ENCODE peak calls at places on chromosomes 5 and 9, in five cellular contexts. E is HepG2, B is H1, K is NT2/D1, N is GM12878. U is an unnamed sample.

GRCh38 chr5:150298701-150299451 is 3.8 kb downstream of the ARSI start:
- DNase-seq in E (no peak), B (no peak), K (no peak), N (no peak), U (no peak)

GRCh38 chr9:38128752-38129270 is 59.8 kb upstream of the SHB start:
- DNase-seq in E (no peak), B (no peak), K (no peak), N (no peak), U (no peak)

GRCh38 chr5:38119836-38120235 is 138.5 kb upstream of the EGFLAM start:
- DNase-seq in E (no peak), B (no peak), K (no peak), N (no peak), U (no peak)

GRCh38 chr9:73869261-73869660 is 627.9 kb upstream of the RORB start:
- DNase-seq in E (peak; percentile 13), B (no peak), K (no peak), N (peak; percentile 30), U (no peak)

GRCh38 chr5:62466228-62466627 is 53.7 kb downstream of the IPO11 start:
- DNase-seq in E (no peak), B (no peak), K (no peak), N (no peak), U (no peak)

GRCh38 chr5:10639846-10640368 is 76.0 kb downstream of the ANKRD33B start:
- DNase-seq in E (no peak), B (no peak), K (no peak), N (no peak), U (no peak)

GRCh38 chr9:17824191-17824926 is 245.5 kb downstream of the SH3GL2 start:
- DNase-seq in E (peak; percentile 5), B (no peak), K (no peak), N (no peak), U (no peak)

GRCh38 chr5:10566556-10567068 is 2.7 kb downstream of the ANKRD33B start:
- DNase-seq in E (no peak), B (no peak), K (no peak), N (no peak), U (no peak)

GRCh38 chr9:132078369-132079356 is 1.0 kb downstream of the MED27 start:
- DNase-seq in E (no peak), B (no peak), K (no peak), N (no peak), U (peak; percentile 40)

GRCh38 chr5:138441221-138441620 is 2.4 kb downstream of the REEP2 start:
- DNase-seq in E (no peak), B (no peak), K (no peak), N (no peak), U (no peak)

GRCh38 chr9:19641046-19641445 is 147.8 kb downstream of the SLC24A2 start:
- DNase-seq in E (no peak), B (no peak), K (no peak), N (no peak), U (no peak)

GRCh38 chr9:91425270-91425669 is 1.6 kb upstream of the NFIL3 start:
- DNase-seq in E (no peak), B (no peak), K (no peak), N (no peak), U (no peak)
- TF ChIP-seq SUZ12 in E (no peak), B (no peak), K (no peak), N (no peak), U (no peak)

GRCh38 chr9:119370816-119371215 is 1.6 kb upstream of the BRINP1 start:
- DNase-seq in E (peak; percentile 4), B (no peak), K (peak; percentile 71), N (no peak), U (peak; percentile 37)
- TF ChIP-seq SUZ12 in E (no peak), B (no peak), K (no peak), N (no peak), U (no peak)

DNA sequence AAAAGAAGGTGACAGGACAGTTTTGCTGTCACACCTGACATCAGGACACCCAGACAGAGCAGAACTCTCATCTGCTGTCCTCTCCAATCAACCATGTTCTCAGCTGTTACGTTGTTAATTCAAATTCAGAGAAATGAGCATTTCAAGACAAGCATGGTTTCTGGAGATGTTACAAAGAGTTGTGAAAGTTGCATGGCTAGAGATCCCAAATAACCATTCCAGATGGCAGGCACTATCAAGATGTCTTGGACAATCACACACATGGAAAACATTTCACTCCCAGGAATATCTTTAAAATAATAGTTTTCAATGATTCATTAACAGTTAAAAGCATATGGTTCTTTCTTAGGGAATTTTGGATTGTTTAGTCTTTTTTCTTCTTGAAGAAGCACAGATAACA is 533.1 kb downstream of the AGTPBP1 start:
- DNase-seq in E (no peak), B (no peak), K (no peak), N (no peak), U (no peak)
- TF ChIP-seq SUZ12 in E (no peak), B (no peak), K (no peak), N (no peak), U (no peak)

DNA sequence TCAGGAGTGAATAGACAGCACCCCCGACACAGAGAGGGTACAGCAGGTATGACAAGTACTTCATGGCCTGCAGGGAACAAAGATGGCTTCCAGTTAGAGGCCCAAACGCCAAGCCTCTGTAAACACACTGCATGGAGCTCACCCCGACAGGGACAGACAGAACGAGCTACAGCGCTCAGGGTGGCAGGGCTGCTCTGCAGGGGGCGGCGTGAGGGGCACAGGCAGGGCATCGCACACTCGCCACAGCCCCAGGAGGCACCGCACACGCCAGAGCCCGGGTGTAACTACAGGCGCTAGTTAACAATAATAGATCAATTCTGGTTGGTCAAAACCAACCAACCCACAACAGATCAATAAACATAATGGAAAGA is 21.1 kb downstream of the CLPTM1L start:
- DNase-seq in E (no peak), B (no peak), K (no peak), N (no peak), U (no peak)
- TF ChIP-seq SUZ12 in E (no peak), B (no peak), K (no peak), N (no peak), U (no peak)

GRCh38 chr5:51665295-51665593 is 282.0 kb downstream of the ISL1 start:
- DNase-seq in E (no peak), B (no peak), K (no peak), N (no peak), U (no peak)
- TF ChIP-seq SUZ12 in E (no peak), B (no peak), K (no peak), N (no peak), U (no peak)

GRCh38 chr9:128020692-128021091 is 39.9 kb upstream of the EEIG1 start:
- DNase-seq in E (peak; percentile 19), B (no peak), K (no peak), N (no peak), U (peak; percentile 42)

GRCh38 chr9:128024761-128025308 is 42.3 kb downstream of the NAIF1 start:
- DNase-seq in E (no peak), B (no peak), K (no peak), N (no peak), U (no peak)

GRCh38 chr9:128026255-128027165 is 40.6 kb downstream of the NAIF1 start:
- DNase-seq in E (no peak), B (no peak), K (no peak), N (peak; percentile 86), U (no peak)

GRCh38 chr9:128025756-128026155 is 41.4 kb downstream of the NAIF1 start:
- DNase-seq in E (no peak), B (no peak), K (no peak), N (no peak), U (no peak)

DNA sequence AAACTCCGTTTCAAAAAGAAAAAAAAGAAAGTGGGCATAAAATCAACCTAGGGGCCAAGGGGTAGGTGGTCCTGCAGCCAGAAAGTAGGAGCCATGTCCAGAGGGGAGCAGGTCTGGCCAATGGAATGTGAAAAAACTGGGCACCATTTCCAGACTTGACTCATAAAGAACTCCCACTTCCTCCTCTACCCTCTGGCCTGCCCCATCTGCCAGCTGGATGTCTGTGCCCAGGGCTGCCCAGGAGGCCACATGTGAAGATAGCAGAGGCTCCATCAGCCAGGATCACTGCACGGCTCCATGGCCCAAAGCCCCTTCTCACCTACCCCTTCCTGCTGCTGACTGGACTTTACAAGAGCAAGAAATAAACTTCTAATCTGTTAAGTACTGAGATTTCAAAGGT is 42.1 kb upstream of the EEIG1 start:
- DNase-seq in E (no peak), B (no peak), K (no peak), N (no peak), U (no peak)
- TF ChIP-seq SUZ12 in E (no peak), B (no peak), K (no peak), N (no peak), U (no peak)

GRCh38 chr5:110536120-110537115 is 190.1 kb downstream of the TMEM232 start:
- DNase-seq in E (no peak), B (peak; percentile 41), K (peak; percentile 43), N (no peak), U (no peak)
- TF ChIP-seq SUZ12 in E (no peak), B (no peak), K (no peak), N (no peak), U (no peak)

GRCh38 chr5:179802950-179803562 is 3.6 kb downstream of the MGAT4B start:
- DNase-seq in E (no peak), B (no peak), K (no peak), N (no peak), U (no peak)

GRCh38 chr5:179801304-179802206 is 5.1 kb downstream of the MGAT4B start:
- DNase-seq in E (peak; percentile 40), B (no peak), K (no peak), N (no peak), U (peak; percentile 81)

GRCh38 chr5:179800696-179801201 is 5.9 kb downstream of the MGAT4B start:
- DNase-seq in E (no peak), B (no peak), K (no peak), N (no peak), U (no peak)

GRCh38 chr5:179803651-179804598 is 2.7 kb downstream of the MGAT4B start:
- DNase-seq in E (peak; percentile 44), B (no peak), K (no peak), N (no peak), U (no peak)

GRCh38 chr5:179802207-179802883 is 4.3 kb downstream of the MGAT4B start:
- DNase-seq in E (no peak), B (no peak), K (no peak), N (no peak), U (no peak)
- TF ChIP-seq SUZ12 in E (no peak), B (no peak), K (no peak), N (no peak), U (no peak)

GRCh38 chr9:94656976-94657375 is 17.7 kb upstream of the FBP1 start:
- DNase-seq in E (no peak), B (no peak), K (no peak), N (no peak), U (no peak)

GRCh38 chr9:94650924-94651323 is 11.6 kb upstream of the FBP1 start:
- DNase-seq in E (no peak), B (no peak), K (no peak), N (no peak), U (no peak)

GRCh38 chr9:94655739-94656138 is 16.4 kb upstream of the FBP1 start:
- DNase-seq in E (no peak), B (no peak), K (no peak), N (no peak), U (no peak)

GRCh38 chr9:94654165-94654894 is 15.0 kb upstream of the FBP1 start:
- DNase-seq in E (no peak), B (no peak), K (no peak), N (no peak), U (no peak)

DNA sequence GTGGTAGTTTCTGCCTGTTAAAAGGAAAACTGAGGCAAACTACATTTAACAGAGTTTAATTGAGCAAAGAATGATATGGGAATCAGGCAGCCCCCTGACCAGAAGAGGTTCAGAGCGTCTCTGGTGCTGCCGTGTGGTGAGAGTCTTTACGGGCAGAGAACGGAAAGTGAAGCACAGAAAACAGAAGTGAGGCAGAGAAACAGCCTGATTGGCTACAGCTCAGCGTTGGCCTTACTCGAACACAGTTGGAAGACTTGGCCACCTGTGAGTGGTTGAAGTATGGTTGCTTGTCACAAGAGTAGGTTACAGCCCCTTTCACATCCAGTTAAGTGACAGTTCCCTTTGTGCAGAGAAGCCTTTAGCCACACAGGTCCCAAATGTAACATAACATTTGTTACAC is 16.9 kb upstream of the FBP1 start:
- DNase-seq in E (no peak), B (no peak), K (no peak), N (peak; percentile 79), U (no peak)
- TF ChIP-seq SUZ12 in E (no peak), B (no peak), K (no peak), N (no peak), U (no peak)